ENCODE peak calls at places on chromosomes 5 and 9, in seven cellular contexts. N is fibroblast of mammary gland; K is NCI-H2171 treated with DMSO at 0.1 percent for 48 hours; I is HuH-7; T is amniotic stem cell; A is HCT116; O is activated CD4-positive, alpha-beta memory T cell treated with anti-CD3 and anti-CD28 coated beads for 36 hours. Q is an unnamed sample.

GRCh38 chr5:80139573-80139972 is 104.4 kb downstream of the THBS4 start:
- DNase-seq in N (no peak), K (no peak), I (no peak), T (no peak), A (no peak), O (no peak), Q (no peak)

GRCh38 chr5:135441256-135441915 is 5.8 kb downstream of the DCANP1 start:
- DNase-seq in N (no peak), K (no peak), I (no peak), T (no peak), A (no peak), O (no peak), Q (no peak)

GRCh38 chr9:95311956-95312355 is 5.6 kb downstream of the FANCC start:
- DNase-seq in N (no peak), K (no peak), I (no peak), T (no peak), A (no peak), O (no peak), Q (no peak)

GRCh38 chr5:173742432-173742816 is 126.0 kb upstream of the BOD1 start:
- DNase-seq in N (no peak), K (no peak), I (no peak), T (no peak), A (no peak), O (peak), Q (no peak)

GRCh38 chr5:35470866-35471265 is 146.8 kb upstream of the SPEF2 start:
- DNase-seq in N (peak), K (no peak), I (no peak), T (peak), A (no peak), O (no peak), Q (no peak)

GRCh38 chr9:120715331-120715924 is 1.2 kb upstream of the MEGF9 start:
- DNase-seq in N (peak), K (no peak), I (peak), T (no peak), A (no peak), O (no peak), Q (peak)

GRCh38 chr5:83026507-83026906 is 50.7 kb downstream of the TMEM167A start:
- DNase-seq in N (no peak), K (no peak), I (no peak), T (no peak), A (no peak), O (no peak), Q (no peak)

GRCh38 chr9:33167949-33168535 is 906 bp upstream of the B4GALT1 start:
- DNase-seq in N (no peak), K (no peak), I (no peak), T (no peak), A (no peak), O (peak), Q (no peak)

GRCh38 chr9:107711528-107711927 is 222.0 kb upstream of the KLF4 start:
- DNase-seq in N (peak), K (peak), I (no peak), T (peak), A (peak), O (no peak), Q (peak)

GRCh38 chr5:53091304-53091703 is 18.3 kb downstream of the MOCS2 start:
- DNase-seq in N (peak), K (no peak), I (no peak), T (no peak), A (no peak), O (no peak), Q (peak)

GRCh38 chr9:95816716-95817115 is 58.8 kb upstream of the ERCC6L2 start:
- DNase-seq in N (no peak), K (no peak), I (no peak), T (no peak), A (no peak), O (no peak), Q (peak)

GRCh38 chr9:100029246-100029645 is 69.6 kb downstream of the ERP44 start:
- DNase-seq in N (no peak), K (no peak), I (no peak), T (no peak), A (no peak), O (no peak), Q (no peak)

GRCh38 chr5:103690676-103691075 is 128.1 kb upstream of the NUDT12 start:
- DNase-seq in N (no peak), K (no peak), I (no peak), T (no peak), A (no peak), O (no peak), Q (no peak)

GRCh38 chr5:120386981-120387380 is 77.1 kb upstream of the PRR16 start:
- DNase-seq in N (peak), K (no peak), I (no peak), T (no peak), A (no peak), O (no peak), Q (no peak)

GRCh38 chr9:93814561-93814960 is 140.6 kb downstream of the BARX1 start:
- DNase-seq in N (no peak), K (peak), I (no peak), T (no peak), A (no peak), O (no peak), Q (no peak)

GRCh38 chr9:91777437-91777836 is 172.6 kb downstream of the ROR2 start:
- DNase-seq in N (peak), K (no peak), I (no peak), T (no peak), A (no peak), O (no peak), Q (no peak)

GRCh38 chr5:132425009-132425937 is 55.8 kb downstream of the SLC22A5 start:
- DNase-seq in N (peak), K (no peak), I (no peak), T (peak), A (no peak), O (peak), Q (no peak)

GRCh38 chr9:95733687-95734659 is 141.5 kb upstream of the ERCC6L2 start:
- DNase-seq in N (no peak), K (no peak), I (no peak), T (no peak), A (no peak), O (no peak), Q (no peak)

GRCh38 chr9:73081979-73082657 is 69.5 kb upstream of the ANXA1 start:
- DNase-seq in N (peak), K (peak), I (peak), T (peak), A (peak), O (no peak), Q (peak)

GRCh38 chr5:60843693-60844428 is at the start of gene ELOVL7:
- DNase-seq in N (peak), K (peak), I (peak), T (no peak), A (peak), O (peak), Q (peak)

GRCh38 chr5:169804861-169805260 is 167.8 kb downstream of the DOCK2 start:
- DNase-seq in N (peak), K (no peak), I (no peak), T (no peak), A (no peak), O (no peak), Q (no peak)

GRCh38 chr9:136725612-136726011 is 13.2 kb downstream of the DIPK1B start:
- DNase-seq in N (peak), K (no peak), I (no peak), T (peak), A (no peak), O (no peak), Q (no peak)

GRCh38 chr5:10989577-10990263 is 228.7 kb upstream of the DAP start:
- DNase-seq in N (no peak), K (no peak), I (no peak), T (no peak), A (no peak), O (no peak), Q (no peak)

GRCh38 chr5:91178461-91178860 is 204.7 kb downstream of the ARRDC3 start:
- DNase-seq in N (peak), K (no peak), I (no peak), T (no peak), A (no peak), O (no peak), Q (no peak)

Q was measured in ACHN.